ENCODE peak calls at places on chromosomes 11 and 22, in eight cellular contexts. F is neural progenitor cell, O is GM20000, P is mammary epithelial cell, W is progenitor cell of endocrine pancreas, A is A549, N is right lobe of liver, H is brain microvascular endothelial cell. I is an unnamed sample.

GRCh38 chr11:86983071-86983488 is 27.9 kb upstream of the FZD4 start:
- DNase-seq in O (no peak), N (no peak), A (no peak), P (peak; percentile 73), H (no peak), W (no peak), F (no peak), I (peak; percentile 20)

GRCh38 chr11:127345819-127346459 is 345.4 kb upstream of the KIRREL3 start:
- DNase-seq in W (no peak), O (peak; percentile 58), N (no peak), H (peak; percentile 15), P (peak; percentile 9), F (peak; percentile 70), A (peak; percentile 24), I (peak; percentile 20)

GRCh38 chr11:69512136-69512535 is 30.7 kb downstream of the LINC01488 start:
- DNase-seq in W (no peak), A (no peak), P (no peak), H (no peak), N (peak; percentile 40), O (no peak), F (no peak), I (no peak)

GRCh38 chr11:12715941-12716340 is 41.7 kb downstream of the TEAD1 start:
- DNase-seq in W (no peak), A (no peak), O (no peak), P (no peak), H (no peak), N (no peak), F (no peak), I (no peak)

GRCh38 chr11:63920126-63920869 is 3.3 kb upstream of the RCOR2 start:
- DNase-seq in O (peak; percentile 17), F (peak; percentile 76), H (no peak), P (no peak), A (no peak), W (no peak), N (no peak), I (no peak)

GRCh38 chr11:35180311-35181233 is 41.6 kb downstream of the CD44 start:
- DNase-seq in N (no peak), A (no peak), F (peak; percentile 20), O (no peak), P (no peak), W (no peak), H (no peak), I (no peak)

GRCh38 chr22:44363214-44363979 is 50.6 kb upstream of the SHISAL1 start:
- DNase-seq in H (peak; percentile 92), F (no peak), P (peak; percentile 89), A (peak; percentile 90), N (peak; percentile 61), O (no peak), W (no peak), I (peak; percentile 19)

GRCh38 chr11:129969973-129970372 is 32.7 kb downstream of the PRDM10 start:
- DNase-seq in H (no peak), N (no peak), P (no peak), O (no peak), A (no peak), W (no peak), F (no peak), I (no peak)

GRCh38 chr11:86011175-86011574 is 57.7 kb downstream of the PICALM start:
- DNase-seq in N (no peak), A (no peak), O (no peak), H (no peak), F (no peak), W (no peak), P (no peak), I (no peak)

GRCh38 chr11:117823294-117823940 is 1.1 kb downstream of the FXYD2 start:
- DNase-seq in F (peak; percentile 39), O (no peak), H (peak; percentile 27), P (no peak), W (no peak), N (peak; percentile 61), A (peak; percentile 25), I (no peak)

GRCh38 chr11:129390303-129390816 is 14.7 kb downstream of the BARX2 start:
- DNase-seq in F (no peak), P (no peak), A (no peak), H (no peak), N (no peak), W (no peak), O (no peak), I (no peak)

GRCh38 chr11:62996271-62996670 is 11.5 kb upstream of the SLC22A6 start:
- DNase-seq in H (no peak), N (no peak), O (no peak), P (no peak), W (no peak), A (no peak), F (no peak), I (no peak)

GRCh38 chr22:20116951-20117645 is at the start of gene TRMT2A:
- DNase-seq in O (peak; percentile 100), P (peak; percentile 98), H (peak; percentile 97), W (peak; percentile 97), F (peak; percentile 99), A (peak; percentile 98), N (peak; percentile 97), I (peak; percentile 99)
- TF ChIP-seq CTCF in O (peak; percentile 33), P (no peak), H (no peak), W (peak; percentile 14), F (peak; percentile 45), A (no peak), N (no peak), I (peak; percentile 1)

GRCh38 chr11:17892409-17892808 is 120.4 kb downstream of the SERGEF start:
- DNase-seq in W (no peak), N (no peak), P (no peak), A (no peak), O (no peak), F (no peak), H (no peak), I (no peak)

GRCh38 chr11:17894929-17895658 is 117.8 kb downstream of the SERGEF start:
- DNase-seq in O (no peak), W (no peak), H (no peak), A (no peak), F (no peak), P (no peak), N (no peak), I (peak; percentile 17)

GRCh38 chr11:17887779-17888178 is 125.1 kb downstream of the SERGEF start:
- DNase-seq in F (peak; percentile 63), P (no peak), H (peak; percentile 54), A (no peak), O (no peak), N (no peak), W (no peak), I (peak; percentile 72)

DNA sequence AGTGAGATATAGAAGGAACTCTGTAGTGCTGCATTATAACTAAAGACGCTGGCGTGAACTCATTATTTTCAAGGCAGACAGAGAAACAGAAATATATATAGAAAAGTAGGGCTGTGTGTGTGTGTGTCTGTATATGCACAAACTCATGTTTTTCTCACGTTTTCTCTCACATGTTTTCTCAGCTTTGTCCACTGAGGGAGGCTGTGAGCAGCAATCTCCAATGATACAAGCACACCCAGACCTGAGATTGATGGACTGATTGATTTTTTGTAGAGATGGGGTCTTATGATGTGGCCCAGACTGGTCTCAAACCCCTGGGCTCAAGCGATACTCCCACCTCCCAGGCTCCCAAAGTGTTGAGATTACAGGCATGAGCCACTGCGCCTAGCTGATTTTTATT is 122.5 kb downstream of the SERGEF start:
- DNase-seq in H (no peak), P (no peak), A (no peak), N (no peak), F (no peak), W (no peak), O (no peak), I (peak; percentile 33)
- TF ChIP-seq CTCF in H (no peak), P (no peak), A (no peak), N (no peak), F (peak; percentile 23), W (peak; percentile 32), O (no peak), I (peak; percentile 45)

DNA sequence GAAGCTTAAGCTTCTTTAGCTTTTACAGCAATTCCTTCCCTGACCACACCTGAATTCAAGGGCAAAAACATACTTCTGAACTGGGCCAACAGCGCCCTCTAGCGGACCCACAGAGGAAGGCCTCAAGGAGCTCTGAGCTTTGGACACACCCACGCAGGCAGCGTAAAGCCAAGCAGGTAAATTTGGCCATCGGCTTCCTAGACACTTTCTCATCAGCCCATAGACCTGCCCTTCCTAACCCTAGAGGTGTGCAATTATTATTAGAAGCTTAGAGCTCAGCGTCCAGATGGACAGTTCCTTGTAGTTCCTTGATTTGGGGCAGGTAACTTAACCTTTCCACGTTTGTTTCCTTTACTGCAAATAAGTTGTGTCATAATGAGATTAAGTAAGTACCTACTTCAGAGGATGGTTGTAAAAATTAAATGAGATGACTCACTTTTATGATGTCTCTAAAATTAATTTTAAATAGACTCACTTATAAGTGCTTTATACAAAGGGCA is 25.7 kb upstream of the HMGXB4 start:
- DNase-seq in O (peak; percentile 75), A (peak; percentile 78), N (peak; percentile 66), P (peak; percentile 68), F (peak; percentile 83), H (peak; percentile 31), W (peak; percentile 71), I (peak; percentile 81)
- TF ChIP-seq CTCF in O (peak; percentile 94), A (peak; percentile 65), N (peak; percentile 88), P (peak; percentile 98), F (peak; percentile 99), H (peak; percentile 99), W (peak; percentile 98), I (peak; percentile 96)

GRCh38 chr11:101860694-101861371 is 54.0 kb upstream of the CEP126 start:
- DNase-seq in O (peak; percentile 34), F (peak; percentile 78), W (no peak), A (peak; percentile 70), P (peak; percentile 36), H (peak; percentile 61), N (no peak), I (peak; percentile 86)

GRCh38 chr11:101866619-101867491 is 48.0 kb upstream of the CEP126 start:
- DNase-seq in W (no peak), F (no peak), A (peak; percentile 90), H (peak; percentile 27), P (peak; percentile 60), O (no peak), N (no peak), I (peak; percentile 9)

GRCh38 chr11:101864098-101864497 is 50.7 kb upstream of the CEP126 start:
- DNase-seq in A (no peak), F (no peak), P (no peak), H (no peak), N (no peak), W (no peak), O (no peak), I (no peak)

GRCh38 chr11:101863361-101863760 is 51.4 kb upstream of the CEP126 start:
- DNase-seq in P (no peak), A (no peak), N (no peak), W (no peak), H (peak; percentile 28), O (no peak), F (no peak), I (peak; percentile 34)

DNA sequence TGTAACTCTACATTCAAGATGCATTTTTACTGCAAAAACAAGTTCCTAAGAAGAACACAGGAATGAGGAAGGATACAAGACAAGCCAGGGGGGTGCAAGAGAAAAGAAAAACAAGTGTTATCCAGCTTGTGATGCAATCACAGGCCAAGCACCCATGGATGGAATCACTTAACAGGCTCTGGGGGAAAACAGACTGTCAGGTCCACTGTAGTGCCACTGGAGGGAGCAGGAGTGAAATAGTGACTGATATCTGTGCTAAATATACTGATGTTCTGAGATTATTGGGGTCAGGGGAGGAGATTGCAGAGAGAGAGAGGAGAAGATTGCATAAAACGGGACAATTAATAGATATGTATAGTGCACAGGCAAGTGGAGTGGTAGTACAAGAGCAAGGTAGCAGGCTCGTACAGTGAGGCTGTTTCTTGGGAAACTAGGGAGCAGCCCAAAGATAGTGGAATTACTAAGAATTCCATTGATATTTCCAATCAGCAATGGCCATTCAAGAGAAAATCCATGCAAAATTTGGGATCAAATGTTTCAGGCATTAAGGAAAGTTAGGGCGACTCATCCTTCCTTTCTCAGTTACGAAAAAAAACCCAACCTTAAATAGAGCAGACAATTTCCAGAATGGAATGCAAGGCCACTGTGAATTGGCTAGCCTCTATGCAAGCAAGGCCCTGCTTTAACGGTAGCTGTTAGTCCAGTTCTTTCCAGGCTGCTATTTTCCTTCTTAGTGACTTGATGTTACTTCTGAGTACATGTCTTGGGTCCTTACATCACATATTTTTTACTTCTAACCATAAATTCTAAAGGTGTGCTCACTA is 52.2 kb upstream of the CEP126 start:
- DNase-seq in O (no peak), P (peak; percentile 37), N (no peak), F (peak; percentile 63), A (peak; percentile 74), W (no peak), H (peak; percentile 84), I (peak; percentile 92)
- TF ChIP-seq CTCF in O (no peak), P (peak; percentile 52), N (peak; percentile 56), F (peak; percentile 63), A (peak; percentile 47), W (peak; percentile 57), H (peak; percentile 81), I (peak; percentile 84)